ENCODE peak calls at places on chromosomes 3 and 15, in six cellular contexts. A, P, K, G, U and N are unnamed samples.
A peak's percentile ranks its signal among the peaks of the same experiment; 100 is the strongest.

GRCh38 chr3:49629866-49630265 is 44.3 kb upstream of the APEH start:
- DNase-seq in U (no peak), K (no peak), A (no peak), G (no peak), P (no peak), N (no peak)

GRCh38 chr15:25062551-25063430 is 108.0 kb downstream of the SNRPN start:
- DNase-seq in K (no peak), A (no peak), G (no peak), U (no peak), P (no peak), N (no peak)

GRCh38 chr3:139434764-139435291 is 41.5 kb downstream of the RBP2 start:
- DNase-seq in A (peak; percentile 28), G (no peak), U (no peak), K (no peak), P (peak; percentile 23), N (no peak)

GRCh38 chr3:4740397-4741105 is 238.7 kb upstream of the BHLHE40 start:
- DNase-seq in A (no peak), G (no peak), K (no peak), U (no peak), P (no peak), N (peak; percentile 29)

GRCh38 chr15:35107122-35107521 is 22.0 kb upstream of the NANOGP8 start:
- DNase-seq in A (peak; percentile 31), K (no peak), G (no peak), U (no peak), P (no peak), N (no peak)

GRCh38 chr3:152554980-152555379 is 280.0 kb upstream of the P2RY1 start:
- DNase-seq in U (no peak), G (no peak), K (no peak), A (peak; percentile 1), P (no peak), N (no peak)

GRCh38 chr15:48143856-48144255 is 23.1 kb downstream of the SLC24A5 start:
- DNase-seq in A (peak; percentile 24), K (no peak), P (no peak), U (no peak), G (no peak), N (no peak)

GRCh38 chr15:94027571-94027970 is 203.8 kb upstream of the MCTP2 start:
- DNase-seq in A (no peak), K (no peak), P (no peak), U (no peak), G (no peak), N (no peak)

GRCh38 chr3:194775266-194775665 is 89.6 kb downstream of the FAM43A start:
- DNase-seq in K (no peak), G (no peak), P (no peak), U (no peak), A (no peak), N (no peak)

GRCh38 chr3:10330319-10330718 is 9.4 kb upstream of the SEC13 start:
- DNase-seq in K (no peak), G (no peak), P (no peak), A (no peak), U (no peak), N (no peak)

GRCh38 chr3:42906085-42906904 is at the start of gene ZNF662:
- DNase-seq in K (peak; percentile 88), A (no peak), U (no peak), P (no peak), G (no peak), N (no peak)

GRCh38 chr15:78810377-78811123 is 714 bp downstream of the ADAMTS7 start:
- DNase-seq in A (peak; percentile 35), P (peak; percentile 37), K (peak; percentile 85), G (no peak), U (no peak), N (no peak)

GRCh38 chr15:100878601-100879000 is 1.0 kb upstream of the ALDH1A3 start:
- DNase-seq in K (no peak), P (no peak), U (no peak), G (no peak), A (no peak), N (no peak)

GRCh38 chr3:192772495-192772894 is 45.2 kb upstream of the FGF12 start:
- DNase-seq in G (peak; percentile 2), K (peak; percentile 25), P (peak; percentile 12), U (no peak), A (peak; percentile 18), N (no peak)

GRCh38 chr3:138452491-138452890 is 18.1 kb downstream of the ESYT3 start:
- DNase-seq in G (no peak), U (no peak), A (no peak), K (no peak), P (no peak), N (no peak)

GRCh38 chr3:15791525-15791924 is 6.3 kb downstream of the ANKRD28 start:
- DNase-seq in G (peak; percentile 40), K (no peak), A (no peak), P (no peak), U (no peak), N (no peak)

GRCh38 chr3:78434801-78435200 is 1333.0 kb downstream of the ROBO1 start:
- DNase-seq in U (no peak), A (no peak), G (no peak), P (no peak), K (no peak), N (no peak)

GRCh38 chr15:33086500-33087141 is 107.9 kb downstream of the FMN1 start:
- DNase-seq in K (peak; percentile 30), G (peak; percentile 19), A (peak; percentile 87), U (peak; percentile 16), P (peak; percentile 71), N (peak; percentile 43)

GRCh38 chr3:158644345-158644908 is at the start of gene GFM1:
- DNase-seq in U (peak; percentile 83), G (peak; percentile 96), A (peak; percentile 94), P (peak; percentile 97), K (peak; percentile 88), N (peak; percentile 84)

GRCh38 chr15:44727462-44728231 is 8.7 kb upstream of the TRIM69 start:
- DNase-seq in G (no peak), A (no peak), P (no peak), K (no peak), U (no peak), N (no peak)

DNA sequence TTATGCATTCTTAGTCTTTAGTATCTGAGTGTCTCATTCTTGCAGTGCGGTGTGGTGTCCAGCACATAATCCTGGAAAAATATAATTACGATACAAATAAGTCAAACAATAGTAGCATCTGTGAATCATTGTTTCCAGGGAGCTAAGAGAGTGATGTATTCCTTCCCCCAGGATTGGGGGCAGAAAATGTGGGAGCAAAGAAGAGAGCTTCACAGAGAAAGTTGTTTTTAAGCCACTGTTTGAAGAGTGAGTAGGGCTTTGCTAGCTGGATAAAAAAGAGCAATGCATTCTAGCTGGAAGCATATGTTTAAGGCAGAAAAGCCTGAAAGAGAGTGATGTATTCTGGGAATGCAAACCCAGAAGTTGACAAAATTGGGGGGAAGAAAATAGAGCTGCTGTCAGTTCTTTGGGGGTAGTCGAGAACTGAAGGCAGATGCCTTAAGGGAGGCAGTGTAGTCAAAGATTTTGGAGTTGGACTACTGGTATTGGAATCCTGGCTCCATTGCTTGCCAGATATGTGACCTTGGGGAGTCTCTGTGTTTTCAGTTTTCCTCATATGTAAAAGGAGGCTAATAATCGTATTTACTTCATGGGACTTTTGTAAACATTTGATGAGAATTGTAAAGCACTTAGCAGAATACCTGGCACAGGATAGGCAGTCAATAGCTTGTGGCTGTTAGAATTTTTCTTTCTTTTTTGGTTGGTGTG is 14.2 kb downstream of the SLMAP start:
- DNase-seq in U (no peak), P (no peak), A (no peak), K (no peak), G (no peak), N (no peak)
- TF ChIP-seq SMC3 in U (no peak), P (no peak), A (no peak), K (no peak), G (no peak), N (no peak)

DNA sequence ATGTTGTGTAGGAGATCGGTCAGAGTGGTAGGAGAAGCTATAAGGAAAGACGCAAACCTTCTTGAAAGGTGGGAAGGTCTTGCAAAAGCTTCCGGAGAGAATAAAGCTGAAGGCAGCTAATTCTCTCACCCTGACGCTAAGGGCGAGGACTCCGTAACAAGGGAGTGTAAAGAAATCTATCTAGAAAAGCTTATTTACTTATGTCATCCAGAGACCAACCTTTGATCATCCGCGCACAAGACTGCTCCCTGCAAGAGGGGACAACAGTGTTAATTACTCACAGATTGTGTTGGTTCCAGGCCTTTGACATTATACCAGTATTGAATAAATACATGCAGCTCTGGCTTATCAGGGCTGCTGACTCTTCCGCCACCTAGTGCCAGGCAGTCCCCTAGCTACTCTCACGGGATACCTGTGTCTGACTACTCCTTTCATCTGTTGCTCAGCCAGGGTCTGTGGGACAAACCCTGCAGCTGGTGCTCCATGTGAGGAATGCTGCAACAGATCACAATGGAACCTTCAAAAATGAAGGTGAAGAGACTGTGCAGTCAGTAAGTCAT is 211.7 kb downstream of the DTWD1 start:
- DNase-seq in K (peak; percentile 5), A (no peak), P (peak; percentile 79), U (no peak), G (peak; percentile 31), N (peak; percentile 11)
- TF ChIP-seq SMC3 in K (peak; percentile 43), A (no peak), P (peak; percentile 60), U (no peak), G (peak; percentile 57), N (no peak)

DNA sequence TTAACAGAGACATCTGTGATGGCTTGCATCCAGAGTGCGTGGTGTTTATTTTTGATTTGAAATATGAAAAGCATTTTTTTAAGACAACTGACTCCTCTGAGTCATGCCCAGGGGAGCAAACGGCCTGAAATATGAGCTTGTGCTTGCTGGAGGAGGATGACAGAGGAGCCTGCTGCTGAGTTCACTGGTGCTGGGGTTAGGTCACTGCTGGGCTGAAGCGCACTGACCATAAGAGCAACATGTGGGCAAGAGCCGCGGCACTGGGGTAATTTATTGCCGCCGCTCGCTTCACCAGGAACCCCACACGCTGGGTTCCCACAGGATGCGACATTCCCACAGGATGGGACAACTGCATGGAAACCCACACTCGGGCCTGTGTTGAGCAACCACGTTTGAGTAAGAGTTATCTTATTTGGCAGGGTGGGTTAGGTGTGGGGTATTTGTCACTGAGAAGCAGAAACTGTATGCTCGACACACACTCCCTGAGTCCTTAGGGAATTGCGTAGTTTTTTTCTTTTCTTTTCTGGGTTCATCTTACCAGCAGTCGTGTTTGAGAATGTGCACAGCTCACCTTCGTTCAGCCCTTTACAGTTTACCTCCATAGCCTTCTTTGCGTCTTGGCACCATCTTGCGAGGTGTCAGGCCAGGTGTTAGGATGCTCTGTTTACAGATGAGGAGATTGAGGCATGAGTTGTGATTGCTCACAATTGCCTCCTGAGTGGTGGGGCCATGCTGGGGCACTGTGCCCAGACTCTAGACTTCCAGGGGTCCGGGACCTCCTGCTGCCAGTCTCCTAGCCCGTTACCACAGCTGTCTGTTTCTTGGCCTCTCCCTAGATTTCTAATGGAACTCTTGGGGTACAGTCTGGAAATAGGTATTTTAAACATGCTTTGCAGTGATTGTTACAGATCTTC is 60.4 kb downstream of the SMAD3 start:
- DNase-seq in U (no peak), A (peak; percentile 100), P (peak; percentile 97), G (no peak), K (no peak), N (peak; percentile 81)
- TF ChIP-seq SMC3 in U (no peak), A (no peak), P (peak; percentile 51), G (no peak), K (no peak), N (no peak)

GRCh38 chr3:52306978-52307377 is 9.1 kb upstream of the DNAH1 start:
- DNase-seq in K (no peak), U (no peak), A (no peak), G (no peak), P (no peak), N (no peak)
- TF ChIP-seq SMC3 in K (no peak), U (no peak), A (no peak), G (no peak), P (no peak), N (no peak)

DNA sequence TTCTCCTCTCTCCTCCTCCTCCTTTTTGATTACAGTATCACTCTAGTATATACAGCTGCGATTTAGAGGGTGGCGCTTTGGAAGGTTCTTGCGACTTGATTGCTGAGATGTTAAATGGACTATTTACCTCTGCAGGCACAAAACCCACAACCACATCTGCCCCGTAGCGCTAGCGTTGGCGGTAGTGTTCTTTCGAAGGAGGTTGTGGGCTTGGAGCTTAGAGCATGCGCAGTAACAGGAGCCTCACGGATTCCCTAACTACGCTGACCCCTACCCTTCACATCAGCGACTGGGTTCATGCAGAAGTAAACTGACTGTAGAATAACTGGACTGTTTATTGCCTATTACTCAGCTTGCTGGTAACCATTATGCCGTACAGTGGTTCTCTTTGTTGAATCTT is 58.0 kb downstream of the CGGBP1 start:
- DNase-seq in A (no peak), P (no peak), K (peak; percentile 12), G (no peak), U (no peak), N (no peak)
- TF ChIP-seq SMC3 in A (no peak), P (no peak), K (no peak), G (no peak), U (no peak), N (no peak)